ENCODE peak calls at places on chromosomes 13 and 19, in ten cellular contexts. One of them, this sample, is unnamed.

GRCh38 chr13:103351035-103351828 is 285.0 kb upstream of the SLC10A2 start:
- DNase-seq in Peyer's patch: no peak
- DNase-seq in CD8-positive, alpha-beta T cell: no peak
- DNase-seq in lower leg skin: no peak
- DNase-seq in transverse colon: peak; percentile 10
- DNase-seq in osteocyte: no peak
- DNase-seq in fibroblast of the aortic adventitia: peak; percentile 32
- DNase-seq in bronchial epithelial cell: no peak
- DNase-seq in WTC11: peak; percentile 17
- DNase-seq in fibroblast of mammary gland: peak; percentile 18
- DNase-seq in this sample: no peak

GRCh38 chr13:81738364-81738763 is 1397.4 kb upstream of the SPRY2 start:
- DNase-seq in Peyer's patch: no peak
- DNase-seq in CD8-positive, alpha-beta T cell: no peak
- DNase-seq in lower leg skin: no peak
- DNase-seq in transverse colon: no peak
- DNase-seq in osteocyte: no peak
- DNase-seq in fibroblast of the aortic adventitia: no peak
- DNase-seq in bronchial epithelial cell: peak; percentile 97
- DNase-seq in WTC11: no peak
- DNase-seq in fibroblast of mammary gland: no peak
- DNase-seq in this sample: no peak

GRCh38 chr19:48933382-48933932 is at the start of gene DHDH:
- DNase-seq in Peyer's patch: peak; percentile 94
- DNase-seq in CD8-positive, alpha-beta T cell: peak; percentile 85
- DNase-seq in lower leg skin: peak; percentile 94
- DNase-seq in transverse colon: peak; percentile 91
- DNase-seq in osteocyte: no peak
- DNase-seq in fibroblast of the aortic adventitia: peak; percentile 30
- DNase-seq in bronchial epithelial cell: peak; percentile 95
- DNase-seq in WTC11: peak; percentile 98
- DNase-seq in fibroblast of mammary gland: peak; percentile 32
- DNase-seq in this sample: peak; percentile 32

GRCh38 chr13:28792992-28793391 is 27.1 kb upstream of the MTUS2 start:
- DNase-seq in Peyer's patch: no peak
- DNase-seq in CD8-positive, alpha-beta T cell: no peak
- DNase-seq in lower leg skin: no peak
- DNase-seq in transverse colon: no peak
- DNase-seq in osteocyte: no peak
- DNase-seq in fibroblast of the aortic adventitia: peak; percentile 90
- DNase-seq in bronchial epithelial cell: no peak
- DNase-seq in WTC11: no peak
- DNase-seq in fibroblast of mammary gland: peak; percentile 78
- DNase-seq in this sample: peak; percentile 71

GRCh38 chr19:1503089-1503924 is 9.5 kb downstream of the ADAMTSL5 start:
- DNase-seq in Peyer's patch: peak; percentile 81
- DNase-seq in CD8-positive, alpha-beta T cell: peak; percentile 60
- DNase-seq in lower leg skin: no peak
- DNase-seq in transverse colon: peak; percentile 60
- DNase-seq in osteocyte: peak; percentile 88
- DNase-seq in fibroblast of the aortic adventitia: peak; percentile 31
- DNase-seq in bronchial epithelial cell: no peak
- DNase-seq in WTC11: peak; percentile 82
- DNase-seq in fibroblast of mammary gland: peak; percentile 27
- DNase-seq in this sample: peak; percentile 42

GRCh38 chr13:24632382-24633121 is 47.7 kb upstream of the ATP12A start:
- DNase-seq in Peyer's patch: no peak
- DNase-seq in CD8-positive, alpha-beta T cell: no peak
- DNase-seq in lower leg skin: peak; percentile 31
- DNase-seq in transverse colon: no peak
- DNase-seq in osteocyte: no peak
- DNase-seq in fibroblast of the aortic adventitia: no peak
- DNase-seq in bronchial epithelial cell: peak; percentile 50
- DNase-seq in WTC11: no peak
- DNase-seq in fibroblast of mammary gland: peak; percentile 53
- DNase-seq in this sample: no peak

GRCh38 chr19:1041835-1042685 is 2.2 kb downstream of the ABCA7 start:
- DNase-seq in Peyer's patch: peak; percentile 90
- DNase-seq in CD8-positive, alpha-beta T cell: no peak
- DNase-seq in lower leg skin: peak; percentile 95
- DNase-seq in transverse colon: peak; percentile 94
- DNase-seq in osteocyte: no peak
- DNase-seq in fibroblast of the aortic adventitia: no peak
- DNase-seq in bronchial epithelial cell: no peak
- DNase-seq in WTC11: no peak
- DNase-seq in fibroblast of mammary gland: peak; percentile 78
- DNase-seq in this sample: no peak

GRCh38 chr13:30033681-30034447 is 183.4 kb upstream of the UBL3 start:
- DNase-seq in Peyer's patch: no peak
- DNase-seq in CD8-positive, alpha-beta T cell: no peak
- DNase-seq in lower leg skin: no peak
- DNase-seq in transverse colon: no peak
- DNase-seq in osteocyte: no peak
- DNase-seq in fibroblast of the aortic adventitia: peak; percentile 95
- DNase-seq in bronchial epithelial cell: peak; percentile 71
- DNase-seq in WTC11: no peak
- DNase-seq in fibroblast of mammary gland: peak; percentile 96
- DNase-seq in this sample: peak; percentile 85

GRCh38 chr13:113034451-113035208 is 65.6 kb downstream of the MCF2L start:
- DNase-seq in Peyer's patch: no peak
- DNase-seq in CD8-positive, alpha-beta T cell: no peak
- DNase-seq in lower leg skin: no peak
- DNase-seq in transverse colon: peak; percentile 24
- DNase-seq in osteocyte: no peak
- DNase-seq in fibroblast of the aortic adventitia: peak; percentile 76
- DNase-seq in bronchial epithelial cell: peak; percentile 29
- DNase-seq in WTC11: peak; percentile 66
- DNase-seq in fibroblast of mammary gland: peak; percentile 66
- DNase-seq in this sample: peak; percentile 50

GRCh38 chr13:70108276-70108845 is at the start of gene KLHL1:
- DNase-seq in Peyer's patch: no peak
- DNase-seq in CD8-positive, alpha-beta T cell: no peak
- DNase-seq in lower leg skin: no peak
- DNase-seq in transverse colon: no peak
- DNase-seq in osteocyte: no peak
- DNase-seq in fibroblast of the aortic adventitia: no peak
- DNase-seq in bronchial epithelial cell: no peak
- DNase-seq in WTC11: no peak
- DNase-seq in fibroblast of mammary gland: no peak
- DNase-seq in this sample: no peak

GRCh38 chr19:16375936-16376185 is 51.2 kb downstream of the KLF2 start:
- DNase-seq in Peyer's patch: no peak
- DNase-seq in CD8-positive, alpha-beta T cell: no peak
- DNase-seq in lower leg skin: no peak
- DNase-seq in transverse colon: no peak
- DNase-seq in osteocyte: no peak
- DNase-seq in fibroblast of the aortic adventitia: no peak
- DNase-seq in bronchial epithelial cell: no peak
- DNase-seq in WTC11: no peak
- DNase-seq in fibroblast of mammary gland: no peak
- DNase-seq in this sample: no peak

GRCh38 chr13:113579686-113580085 is 4.9 kb upstream of the TFDP1 start:
- DNase-seq in Peyer's patch: no peak
- DNase-seq in CD8-positive, alpha-beta T cell: peak; percentile 7
- DNase-seq in lower leg skin: peak; percentile 13
- DNase-seq in transverse colon: no peak
- DNase-seq in osteocyte: peak; percentile 30
- DNase-seq in fibroblast of the aortic adventitia: no peak
- DNase-seq in bronchial epithelial cell: no peak
- DNase-seq in WTC11: no peak
- DNase-seq in fibroblast of mammary gland: no peak
- DNase-seq in this sample: no peak

GRCh38 chr19:49475995-49476880 is 2.2 kb downstream of the FLT3LG start:
- DNase-seq in Peyer's patch: peak; percentile 53
- DNase-seq in CD8-positive, alpha-beta T cell: peak; percentile 75
- DNase-seq in lower leg skin: peak; percentile 94
- DNase-seq in transverse colon: no peak
- DNase-seq in osteocyte: no peak
- DNase-seq in fibroblast of the aortic adventitia: no peak
- DNase-seq in bronchial epithelial cell: no peak
- DNase-seq in WTC11: peak; percentile 96
- DNase-seq in fibroblast of mammary gland: no peak
- DNase-seq in this sample: no peak

GRCh38 chr13:50459046-50459445 is 384.4 kb downstream of the DLEU7 start:
- DNase-seq in Peyer's patch: no peak
- DNase-seq in CD8-positive, alpha-beta T cell: no peak
- DNase-seq in lower leg skin: no peak
- DNase-seq in transverse colon: no peak
- DNase-seq in osteocyte: no peak
- DNase-seq in fibroblast of the aortic adventitia: no peak
- DNase-seq in bronchial epithelial cell: no peak
- DNase-seq in WTC11: no peak
- DNase-seq in fibroblast of mammary gland: no peak
- DNase-seq in this sample: no peak

GRCh38 chr19:11416346-11417052 is 2.6 kb downstream of the RGL3 start:
- DNase-seq in Peyer's patch: no peak
- DNase-seq in CD8-positive, alpha-beta T cell: no peak
- DNase-seq in lower leg skin: no peak
- DNase-seq in transverse colon: no peak
- DNase-seq in osteocyte: no peak
- DNase-seq in fibroblast of the aortic adventitia: no peak
- DNase-seq in bronchial epithelial cell: no peak
- DNase-seq in WTC11: no peak
- DNase-seq in fibroblast of mammary gland: no peak
- DNase-seq in this sample: no peak
- TF ChIP-seq CTCF in Peyer's patch: no peak
- TF ChIP-seq CTCF in CD8-positive, alpha-beta T cell: no peak
- TF ChIP-seq CTCF in lower leg skin: no peak
- TF ChIP-seq CTCF in transverse colon: no peak
- TF ChIP-seq CTCF in osteocyte: no peak
- TF ChIP-seq CTCF in fibroblast of the aortic adventitia: no peak
- TF ChIP-seq CTCF in bronchial epithelial cell: no peak
- TF ChIP-seq CTCF in WTC11: no peak
- TF ChIP-seq CTCF in fibroblast of mammary gland: no peak
- TF ChIP-seq CTCF in this sample: no peak

GRCh38 chr19:45189971-45190370 is 11.4 kb downstream of the BLOC1S3 start:
- DNase-seq in Peyer's patch: no peak
- DNase-seq in CD8-positive, alpha-beta T cell: no peak
- DNase-seq in lower leg skin: no peak
- DNase-seq in transverse colon: no peak
- DNase-seq in osteocyte: no peak
- DNase-seq in fibroblast of the aortic adventitia: no peak
- DNase-seq in bronchial epithelial cell: no peak
- DNase-seq in WTC11: no peak
- DNase-seq in fibroblast of mammary gland: no peak
- DNase-seq in this sample: no peak

GRCh38 chr19:45186509-45187334 is 8.1 kb downstream of the BLOC1S3 start:
- DNase-seq in Peyer's patch: no peak
- DNase-seq in CD8-positive, alpha-beta T cell: no peak
- DNase-seq in lower leg skin: no peak
- DNase-seq in transverse colon: no peak
- DNase-seq in osteocyte: no peak
- DNase-seq in fibroblast of the aortic adventitia: no peak
- DNase-seq in bronchial epithelial cell: no peak
- DNase-seq in WTC11: no peak
- DNase-seq in fibroblast of mammary gland: peak; percentile 19
- DNase-seq in this sample: no peak

GRCh38 chr19:45184115-45184514 is 5.5 kb downstream of the BLOC1S3 start:
- DNase-seq in Peyer's patch: no peak
- DNase-seq in CD8-positive, alpha-beta T cell: no peak
- DNase-seq in lower leg skin: no peak
- DNase-seq in transverse colon: no peak
- DNase-seq in osteocyte: no peak
- DNase-seq in fibroblast of the aortic adventitia: no peak
- DNase-seq in bronchial epithelial cell: no peak
- DNase-seq in WTC11: no peak
- DNase-seq in fibroblast of mammary gland: no peak
- DNase-seq in this sample: no peak

GRCh38 chr19:45191324-45191845 is 12.8 kb downstream of the BLOC1S3 start:
- DNase-seq in Peyer's patch: no peak
- DNase-seq in CD8-positive, alpha-beta T cell: no peak
- DNase-seq in lower leg skin: no peak
- DNase-seq in transverse colon: no peak
- DNase-seq in osteocyte: no peak
- DNase-seq in fibroblast of the aortic adventitia: no peak
- DNase-seq in bronchial epithelial cell: peak; percentile 94
- DNase-seq in WTC11: no peak
- DNase-seq in fibroblast of mammary gland: no peak
- DNase-seq in this sample: no peak

DNA sequence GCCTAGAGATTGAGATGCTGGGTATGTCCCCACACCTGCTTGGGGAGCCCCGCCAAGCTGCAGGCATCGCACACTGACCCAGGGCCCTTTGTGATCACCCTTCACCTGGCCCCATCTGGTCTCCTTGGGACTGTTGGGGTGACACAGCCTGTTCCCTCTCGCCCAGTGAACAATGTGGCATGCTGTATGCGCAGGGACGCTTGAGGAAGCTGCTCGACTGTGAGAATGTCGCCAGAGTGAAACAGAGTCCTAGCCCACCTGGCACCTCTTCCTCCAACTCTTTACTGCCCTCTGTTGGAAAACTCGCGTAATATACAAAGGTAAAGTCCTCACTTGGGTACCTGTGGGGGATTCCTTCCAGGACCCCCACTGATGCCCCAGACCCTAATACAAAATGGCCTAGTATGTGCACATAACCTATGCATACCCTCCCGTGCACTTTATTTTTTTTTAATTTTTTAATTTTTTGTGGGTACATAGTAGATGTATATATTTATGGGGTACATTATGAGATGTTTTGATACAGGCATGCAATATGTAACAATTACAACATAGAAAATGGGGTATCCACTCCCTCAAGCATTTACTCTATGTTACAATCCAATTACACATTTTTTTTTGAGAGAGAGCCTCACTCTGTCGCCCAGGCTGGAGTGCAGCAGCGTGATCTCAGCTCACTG is 9.0 kb downstream of the BLOC1S3 start:
- DNase-seq in Peyer's patch: no peak
- DNase-seq in CD8-positive, alpha-beta T cell: peak; percentile 33
- DNase-seq in lower leg skin: no peak
- DNase-seq in transverse colon: no peak
- DNase-seq in osteocyte: no peak
- DNase-seq in fibroblast of the aortic adventitia: no peak
- DNase-seq in bronchial epithelial cell: no peak
- DNase-seq in WTC11: peak; percentile 46
- DNase-seq in fibroblast of mammary gland: no peak
- DNase-seq in this sample: no peak
- TF ChIP-seq CTCF in Peyer's patch: peak; percentile 64
- TF ChIP-seq CTCF in CD8-positive, alpha-beta T cell: peak; percentile 73
- TF ChIP-seq CTCF in lower leg skin: no peak
- TF ChIP-seq CTCF in transverse colon: peak; percentile 55
- TF ChIP-seq CTCF in osteocyte: peak; percentile 49
- TF ChIP-seq CTCF in fibroblast of the aortic adventitia: peak; percentile 53
- TF ChIP-seq CTCF in bronchial epithelial cell: peak; percentile 71
- TF ChIP-seq CTCF in WTC11: peak; percentile 75
- TF ChIP-seq CTCF in fibroblast of mammary gland: peak; percentile 50
- TF ChIP-seq CTCF in this sample: peak; percentile 31

GRCh38 chr19:8321067-8321759 is at the start of the genes NDUFA7 and RPS28:
- DNase-seq in Peyer's patch: peak; percentile 98
- DNase-seq in CD8-positive, alpha-beta T cell: peak; percentile 97
- DNase-seq in lower leg skin: peak; percentile 100
- DNase-seq in transverse colon: peak; percentile 98
- DNase-seq in osteocyte: peak; percentile 99
- DNase-seq in fibroblast of the aortic adventitia: peak; percentile 96
- DNase-seq in bronchial epithelial cell: peak; percentile 80
- DNase-seq in WTC11: peak; percentile 98
- DNase-seq in fibroblast of mammary gland: peak; percentile 94
- DNase-seq in this sample: peak; percentile 98
- TF ChIP-seq CTCF in Peyer's patch: peak; percentile 56
- TF ChIP-seq CTCF in CD8-positive, alpha-beta T cell: no peak
- TF ChIP-seq CTCF in lower leg skin: no peak
- TF ChIP-seq CTCF in transverse colon: no peak
- TF ChIP-seq CTCF in osteocyte: peak; percentile 22
- TF ChIP-seq CTCF in fibroblast of the aortic adventitia: no peak
- TF ChIP-seq CTCF in bronchial epithelial cell: peak; percentile 36
- TF ChIP-seq CTCF in WTC11: no peak
- TF ChIP-seq CTCF in fibroblast of mammary gland: peak; percentile 6
- TF ChIP-seq CTCF in this sample: peak; percentile 5

GRCh38 chr13:40798380-40798779 is 9.0 kb downstream of the SLC25A15 start:
- DNase-seq in Peyer's patch: no peak
- DNase-seq in CD8-positive, alpha-beta T cell: no peak
- DNase-seq in lower leg skin: no peak
- DNase-seq in transverse colon: no peak
- DNase-seq in osteocyte: no peak
- DNase-seq in fibroblast of the aortic adventitia: no peak
- DNase-seq in bronchial epithelial cell: peak; percentile 52
- DNase-seq in WTC11: no peak
- DNase-seq in fibroblast of mammary gland: no peak
- DNase-seq in this sample: no peak
- TF ChIP-seq CTCF in Peyer's patch: no peak
- TF ChIP-seq CTCF in CD8-positive, alpha-beta T cell: no peak
- TF ChIP-seq CTCF in lower leg skin: no peak
- TF ChIP-seq CTCF in transverse colon: no peak
- TF ChIP-seq CTCF in osteocyte: no peak
- TF ChIP-seq CTCF in fibroblast of the aortic adventitia: no peak
- TF ChIP-seq CTCF in bronchial epithelial cell: no peak
- TF ChIP-seq CTCF in WTC11: no peak
- TF ChIP-seq CTCF in fibroblast of mammary gland: no peak
- TF ChIP-seq CTCF in this sample: no peak

This sample was measured in foreskin fibroblast.